ENCODE peak calls at places on chromosomes 6 and 20, in nine cellular contexts. One of them, this sample, is unnamed.

GRCh38 chr6:119340766-119341487 is 8.6 kb downstream of the MAN1A1 start:
- DNase-seq in LoVo: no peak
- DNase-seq in stimulated activated CD8-positive, alpha-beta memory T cell treated with anti-CD3 and anti-CD28 coated beads, Interleukin-15, amount 100 ng/mL, for 24 hours: no peak
- DNase-seq in hepatic stellate cell: no peak
- DNase-seq in caudate nucleus: no peak
- DNase-seq in AG08395: no peak
- DNase-seq in head of caudate nucleus: no peak
- DNase-seq in CD4-positive, CD25-positive, alpha-beta regulatory T cell: peak; percentile 29
- DNase-seq in Caki2: no peak
- DNase-seq in this sample: peak; percentile 59

GRCh38 chr6:7446056-7446455 is 56.4 kb downstream of the RIOK1 start:
- DNase-seq in LoVo: no peak
- DNase-seq in stimulated activated CD8-positive, alpha-beta memory T cell treated with anti-CD3 and anti-CD28 coated beads, Interleukin-15, amount 100 ng/mL, for 24 hours: no peak
- DNase-seq in hepatic stellate cell: no peak
- DNase-seq in caudate nucleus: no peak
- DNase-seq in AG08395: no peak
- DNase-seq in head of caudate nucleus: no peak
- DNase-seq in CD4-positive, CD25-positive, alpha-beta regulatory T cell: no peak
- DNase-seq in Caki2: no peak
- DNase-seq in this sample: no peak

GRCh38 chr6:166629628-166630027 is 2.6 kb upstream of the RPS6KA2 start:
- DNase-seq in LoVo: no peak
- DNase-seq in stimulated activated CD8-positive, alpha-beta memory T cell treated with anti-CD3 and anti-CD28 coated beads, Interleukin-15, amount 100 ng/mL, for 24 hours: no peak
- DNase-seq in hepatic stellate cell: no peak
- DNase-seq in caudate nucleus: no peak
- DNase-seq in AG08395: peak; percentile 43
- DNase-seq in head of caudate nucleus: no peak
- DNase-seq in CD4-positive, CD25-positive, alpha-beta regulatory T cell: no peak
- DNase-seq in Caki2: no peak
- DNase-seq in this sample: no peak

GRCh38 chr20:1618479-1618878 is 1.3 kb downstream of the SIRPB1 start:
- DNase-seq in LoVo: no peak
- DNase-seq in stimulated activated CD8-positive, alpha-beta memory T cell treated with anti-CD3 and anti-CD28 coated beads, Interleukin-15, amount 100 ng/mL, for 24 hours: no peak
- DNase-seq in hepatic stellate cell: no peak
- DNase-seq in caudate nucleus: no peak
- DNase-seq in AG08395: peak; percentile 0
- DNase-seq in head of caudate nucleus: no peak
- DNase-seq in CD4-positive, CD25-positive, alpha-beta regulatory T cell: no peak
- DNase-seq in Caki2: no peak
- DNase-seq in this sample: no peak

GRCh38 chr20:1105599-1106194 is 12.7 kb upstream of the PSMF1 start:
- DNase-seq in LoVo: no peak
- DNase-seq in stimulated activated CD8-positive, alpha-beta memory T cell treated with anti-CD3 and anti-CD28 coated beads, Interleukin-15, amount 100 ng/mL, for 24 hours: no peak
- DNase-seq in hepatic stellate cell: no peak
- DNase-seq in caudate nucleus: no peak
- DNase-seq in AG08395: no peak
- DNase-seq in head of caudate nucleus: no peak
- DNase-seq in CD4-positive, CD25-positive, alpha-beta regulatory T cell: no peak
- DNase-seq in Caki2: no peak
- DNase-seq in this sample: no peak

GRCh38 chr6:22789315-22789714 is 219.9 kb downstream of the HDGFL1 start:
- DNase-seq in LoVo: no peak
- DNase-seq in stimulated activated CD8-positive, alpha-beta memory T cell treated with anti-CD3 and anti-CD28 coated beads, Interleukin-15, amount 100 ng/mL, for 24 hours: no peak
- DNase-seq in hepatic stellate cell: no peak
- DNase-seq in caudate nucleus: no peak
- DNase-seq in AG08395: no peak
- DNase-seq in head of caudate nucleus: no peak
- DNase-seq in CD4-positive, CD25-positive, alpha-beta regulatory T cell: no peak
- DNase-seq in Caki2: no peak
- DNase-seq in this sample: no peak

GRCh38 chr6:105043979-105044378 is 87.1 kb downstream of the LIN28B start:
- DNase-seq in LoVo: no peak
- DNase-seq in stimulated activated CD8-positive, alpha-beta memory T cell treated with anti-CD3 and anti-CD28 coated beads, Interleukin-15, amount 100 ng/mL, for 24 hours: no peak
- DNase-seq in hepatic stellate cell: no peak
- DNase-seq in caudate nucleus: no peak
- DNase-seq in AG08395: no peak
- DNase-seq in head of caudate nucleus: no peak
- DNase-seq in CD4-positive, CD25-positive, alpha-beta regulatory T cell: no peak
- DNase-seq in Caki2: no peak
- DNase-seq in this sample: no peak

GRCh38 chr6:29447670-29448069 is 8.6 kb downstream of the OR10C1 start:
- DNase-seq in LoVo: no peak
- DNase-seq in stimulated activated CD8-positive, alpha-beta memory T cell treated with anti-CD3 and anti-CD28 coated beads, Interleukin-15, amount 100 ng/mL, for 24 hours: no peak
- DNase-seq in hepatic stellate cell: no peak
- DNase-seq in caudate nucleus: no peak
- DNase-seq in AG08395: no peak
- DNase-seq in head of caudate nucleus: no peak
- DNase-seq in CD4-positive, CD25-positive, alpha-beta regulatory T cell: no peak
- DNase-seq in Caki2: no peak
- DNase-seq in this sample: no peak

GRCh38 chr20:16459019-16459700 is 114.1 kb downstream of the KIF16B start:
- DNase-seq in LoVo: no peak
- DNase-seq in stimulated activated CD8-positive, alpha-beta memory T cell treated with anti-CD3 and anti-CD28 coated beads, Interleukin-15, amount 100 ng/mL, for 24 hours: no peak
- DNase-seq in hepatic stellate cell: peak; percentile 29
- DNase-seq in caudate nucleus: no peak
- DNase-seq in AG08395: peak; percentile 82
- DNase-seq in head of caudate nucleus: no peak
- DNase-seq in CD4-positive, CD25-positive, alpha-beta regulatory T cell: no peak
- DNase-seq in Caki2: no peak
- DNase-seq in this sample: peak; percentile 14

GRCh38 chr6:31402324-31403282 is 792 bp upstream of the MICA start:
- DNase-seq in LoVo: peak; percentile 11
- DNase-seq in stimulated activated CD8-positive, alpha-beta memory T cell treated with anti-CD3 and anti-CD28 coated beads, Interleukin-15, amount 100 ng/mL, for 24 hours: no peak
- DNase-seq in hepatic stellate cell: peak; percentile 22
- DNase-seq in caudate nucleus: no peak
- DNase-seq in AG08395: no peak
- DNase-seq in head of caudate nucleus: peak; percentile 16
- DNase-seq in CD4-positive, CD25-positive, alpha-beta regulatory T cell: peak; percentile 34
- DNase-seq in Caki2: peak; percentile 48
- DNase-seq in this sample: no peak

GRCh38 chr6:30626484-30627366 is at the start of gene ATAT1:
- DNase-seq in LoVo: peak; percentile 87
- DNase-seq in stimulated activated CD8-positive, alpha-beta memory T cell treated with anti-CD3 and anti-CD28 coated beads, Interleukin-15, amount 100 ng/mL, for 24 hours: peak; percentile 78
- DNase-seq in hepatic stellate cell: peak; percentile 86
- DNase-seq in caudate nucleus: peak; percentile 87
- DNase-seq in AG08395: peak; percentile 93
- DNase-seq in head of caudate nucleus: peak; percentile 95
- DNase-seq in CD4-positive, CD25-positive, alpha-beta regulatory T cell: peak; percentile 88
- DNase-seq in Caki2: peak; percentile 70
- DNase-seq in this sample: peak; percentile 83

GRCh38 chr6:147448212-147448611 is 60.3 kb upstream of the SAMD5 start:
- DNase-seq in LoVo: no peak
- DNase-seq in stimulated activated CD8-positive, alpha-beta memory T cell treated with anti-CD3 and anti-CD28 coated beads, Interleukin-15, amount 100 ng/mL, for 24 hours: no peak
- DNase-seq in hepatic stellate cell: no peak
- DNase-seq in caudate nucleus: no peak
- DNase-seq in AG08395: no peak
- DNase-seq in head of caudate nucleus: no peak
- DNase-seq in CD4-positive, CD25-positive, alpha-beta regulatory T cell: no peak
- DNase-seq in Caki2: no peak
- DNase-seq in this sample: no peak

This sample was measured in BE2C.